ENCODE peak calls at places on chromosomes 5 and 9, in seven cellular contexts. S is neuronal stem cell; Z is right atrium auricular region; N is HS-27A; V is stimulated activated CD4-positive, alpha-beta T cell treated with anti-CD3 and anti-CD28 coated beads, Interleukin-1b, Interleukin-23, amount 100 ng/mL, for 1 hour; X is fibroblast of mammary gland; I is GM18507. R is an unnamed sample.

GRCh38 chr5:175672976-175673648 is 15.2 kb downstream of the HRH2 start:
- DNase-seq in Z (no peak), N (no peak), X (no peak), I (no peak), S (no peak), V (no peak), R (no peak)

GRCh38 chr9:136119259-136120118 is 814 bp upstream of the TMEM250 start:
- DNase-seq in N (no peak), I (no peak), X (peak), Z (no peak), S (no peak), V (no peak), R (peak)

GRCh38 chr9:123450096-123450495 is 94.1 kb downstream of the CRB2 start:
- DNase-seq in X (no peak), Z (peak), V (no peak), N (no peak), I (no peak), S (no peak), R (no peak)

GRCh38 chr5:155729684-155730059 is 597.3 kb upstream of the SGCD start:
- DNase-seq in I (no peak), Z (no peak), X (no peak), V (no peak), S (peak), N (no peak), R (no peak)

GRCh38 chr9:18658764-18659705 is 185.1 kb downstream of the ADAMTSL1 start:
- DNase-seq in I (no peak), Z (no peak), V (no peak), X (peak), S (no peak), N (peak), R (no peak)

GRCh38 chr5:33300209-33300742 is 140.5 kb upstream of the TARS1 start:
- DNase-seq in Z (no peak), V (no peak), X (peak), S (no peak), I (no peak), N (no peak), R (no peak)

GRCh38 chr5:153752890-153753289 is 262.4 kb downstream of the GRIA1 start:
- DNase-seq in N (no peak), Z (no peak), X (peak), I (no peak), S (no peak), V (no peak), R (no peak)

GRCh38 chr5:15252331-15252730 is 247.6 kb upstream of the FBXL7 start:
- DNase-seq in I (no peak), V (no peak), X (no peak), N (no peak), S (no peak), Z (no peak), R (no peak)

GRCh38 chr9:7186175-7186574 is 428.4 kb downstream of the KDM4C start:
- DNase-seq in S (no peak), X (peak), V (no peak), N (no peak), I (no peak), Z (no peak), R (no peak)

GRCh38 chr9:35827486-35827885 is 1.0 kb downstream of the FAM221B start:
- DNase-seq in N (peak), V (no peak), S (no peak), Z (no peak), I (no peak), X (peak), R (no peak)

GRCh38 chr5:10301842-10302610 is 5.7 kb downstream of the CMBL start:
- DNase-seq in Z (peak), S (no peak), V (no peak), X (no peak), N (no peak), I (no peak), R (no peak)

GRCh38 chr5:62791059-62791458 is 212.4 kb downstream of the LRRC70 start:
- DNase-seq in V (no peak), N (no peak), I (no peak), S (no peak), Z (no peak), X (peak), R (peak)